ENCODE peak calls at places on chromosomes 5 and 9, in ten cellular contexts. V, T, I, M, A, H, J, P, C and O are unnamed samples.

GRCh38 chr9:37035472-37036236 is 1.6 kb upstream of the PAX5 start:
- DNase-seq in V (no peak), T (no peak), I (no peak), M (no peak), A (no peak), H (peak; percentile 62), J (no peak), P (no peak), C (no peak), O (no peak)

GRCh38 chr5:142871880-142872200 is 101.7 kb downstream of the ARHGAP26 start:
- DNase-seq in V (no peak), T (no peak), I (no peak), M (no peak), A (no peak), H (no peak), J (no peak), P (peak; percentile 75), C (no peak), O (no peak)

GRCh38 chr5:98205691-98206461 is 567.6 kb upstream of the RGMB start:
- DNase-seq in V (peak; percentile 53), T (no peak), I (no peak), M (no peak), A (no peak), H (peak; percentile 3), J (no peak), P (peak; percentile 91), C (no peak), O (no peak)

GRCh38 chr5:37615184-37615583 is 224.7 kb downstream of the GDNF start:
- DNase-seq in V (no peak), T (no peak), I (no peak), M (no peak), A (no peak), H (no peak), J (no peak), P (peak; percentile 97), C (no peak), O (no peak)

GRCh38 chr5:139787568-139788293 is 7.9 kb upstream of the PSD2 start:
- DNase-seq in V (no peak), T (no peak), I (no peak), M (peak; percentile 90), A (peak; percentile 68), H (peak; percentile 85), J (no peak), P (peak; percentile 67), C (peak; percentile 99), O (no peak)

GRCh38 chr5:134175874-134176522 is 752 bp downstream of the SKP1 start:
- DNase-seq in V (no peak), T (no peak), I (no peak), M (peak; percentile 59), A (peak; percentile 25), H (peak; percentile 42), J (no peak), P (peak; percentile 10), C (no peak), O (no peak)

GRCh38 chr9:129875181-129875611 is 39.9 kb downstream of the USP20 start:
- DNase-seq in V (no peak), T (no peak), I (no peak), M (no peak), A (no peak), H (peak; percentile 42), J (no peak), P (no peak), C (no peak), O (no peak)

GRCh38 chr9:36268007-36268427 is 9.8 kb upstream of the GNE start:
- DNase-seq in V (no peak), T (no peak), I (no peak), M (no peak), A (no peak), H (no peak), J (no peak), P (peak; percentile 21), C (no peak), O (no peak)

GRCh38 chr5:75584641-75585040 is 26.6 kb upstream of the ANKDD1B start:
- DNase-seq in V (no peak), T (no peak), I (no peak), M (no peak), A (no peak), H (no peak), J (no peak), P (no peak), C (no peak), O (no peak)

GRCh38 chr5:156367602-156368001 is 40.6 kb downstream of the SGCD start:
- DNase-seq in V (no peak), T (no peak), I (no peak), M (no peak), A (no peak), H (no peak), J (no peak), P (peak; percentile 95), C (no peak), O (no peak)

GRCh38 chr9:37350486-37351190 is 71.9 kb upstream of the GRHPR start:
- DNase-seq in V (peak; percentile 41), T (no peak), I (no peak), M (no peak), A (no peak), H (no peak), J (no peak), P (peak; percentile 23), C (no peak), O (no peak)

GRCh38 chr5:60295423-60295822 is 401.9 kb upstream of the PDE4D start:
- DNase-seq in V (no peak), T (peak; percentile 13), I (peak; percentile 5), M (peak; percentile 27), A (no peak), H (peak; percentile 71), J (no peak), P (peak; percentile 28), C (no peak), O (no peak)

GRCh38 chr5:151570058-151570457 is 21.1 kb downstream of the FAT2 start:
- DNase-seq in V (peak; percentile 80), T (no peak), I (no peak), M (no peak), A (no peak), H (no peak), J (no peak), P (no peak), C (no peak), O (no peak)

GRCh38 chr9:4517274-4517673 is 27.0 kb downstream of the SLC1A1 start:
- DNase-seq in V (no peak), T (no peak), I (no peak), M (no peak), A (no peak), H (no peak), J (no peak), P (peak; percentile 12), C (no peak), O (peak; percentile 69)